ENCODE peak calls at places on chromosome 17, in six cellular contexts. I is foreskin fibroblast, R is psoas muscle, K is fibroblast of villous mesenchyme, G is NB4, E is cardiac fibroblast. H is an unnamed sample.

GRCh38 chr17:54694287-54694887 is 206.3 kb upstream of the TOM1L1 start:
- DNase-seq in E (no peak), G (no peak), R (no peak), I (no peak), K (no peak), H (no peak)

GRCh38 chr17:27424516-27424915 is 31.7 kb upstream of the KSR1 start:
- DNase-seq in K (no peak), I (no peak), E (no peak), G (no peak), R (no peak), H (no peak)

GRCh38 chr17:49878931-49879330 is 31.1 kb upstream of the TAC4 start:
- DNase-seq in G (no peak), K (no peak), R (no peak), I (no peak), E (no peak), H (no peak)

GRCh38 chr17:64166876-64167275 is 36.9 kb upstream of the ERN1 start:
- DNase-seq in G (no peak), I (no peak), E (no peak), K (no peak), R (no peak), H (no peak)

GRCh38 chr17:67606896-67607604 is 110.7 kb upstream of the NOL11 start:
- DNase-seq in K (no peak), G (no peak), E (no peak), I (no peak), R (no peak), H (no peak)

GRCh38 chr17:50047488-50048126 is 8.3 kb upstream of the ITGA3 start:
- DNase-seq in I (peak), R (no peak), G (peak), K (peak), E (peak), H (no peak)

GRCh38 chr17:12510535-12510934 is 155.2 kb upstream of the MYOCD start:
- DNase-seq in E (peak), I (peak), G (no peak), R (no peak), K (peak), H (peak)

GRCh38 chr17:75036643-75037268 is 10.0 kb downstream of the ATP5PD start:
- DNase-seq in K (peak), G (no peak), R (peak), I (peak), E (peak), H (peak)

GRCh38 chr17:68368387-68368786 is 77.1 kb downstream of the ARSG start:
- DNase-seq in E (no peak), I (no peak), K (no peak), G (no peak), R (no peak), H (peak)

GRCh38 chr17:51036084-51036483 is 84.6 kb downstream of the SPAG9 start:
- DNase-seq in I (no peak), K (no peak), E (no peak), R (no peak), G (peak), H (no peak)

GRCh38 chr17:28745777-28746473 is 2.1 kb downstream of the TRAF4 start:
- DNase-seq in E (no peak), K (no peak), R (no peak), I (peak), G (no peak), H (no peak)

GRCh38 chr17:41962768-41963434 is 3.7 kb upstream of the CNP start:
- DNase-seq in G (peak), R (peak), E (peak), K (peak), I (peak), H (peak)

GRCh38 chr17:40485851-40486512 is 15.4 kb downstream of the TNS4 start:
- DNase-seq in E (peak), R (peak), I (peak), K (peak), G (peak), H (peak)

GRCh38 chr17:56867948-56868376 is 34.0 kb downstream of the DGKE start:
- DNase-seq in E (peak), K (peak), I (peak), G (no peak), R (no peak), H (peak)

GRCh38 chr17:17363638-17364337 is 60.6 kb downstream of the NT5M start:
- DNase-seq in K (no peak), I (no peak), R (no peak), G (no peak), E (no peak), H (no peak)

GRCh38 chr17:55416470-55417052 is 5.1 kb downstream of the MMD start:
- DNase-seq in I (peak), R (no peak), G (peak), E (peak), K (peak), H (peak)

GRCh38 chr17:40018211-40019121 is 3.2 kb downstream of the CSF3 start:
- DNase-seq in G (no peak), I (peak), R (peak), E (peak), K (no peak), H (peak)

GRCh38 chr17:72134560-72135399 is 14.0 kb downstream of the SOX9 start:
- DNase-seq in I (peak), K (peak), R (no peak), G (no peak), E (no peak), H (no peak)

GRCh38 chr17:75832164-75832651 is 12.0 kb downstream of the UNC13D start:
- DNase-seq in E (peak), K (peak), I (peak), G (peak), R (peak), H (peak)

GRCh38 chr17:81954131-81955057 is 6.6 kb downstream of the NOTUM start:
- DNase-seq in G (no peak), R (no peak), K (no peak), E (no peak), I (no peak), H (no peak)

GRCh38 chr17:42484304-42484703 is 25.6 kb downstream of the ATP6V0A1 start:
- DNase-seq in E (no peak), G (no peak), R (no peak), K (no peak), I (no peak), H (no peak)

GRCh38 chr17:39652635-39653315 is 12.4 kb upstream of the TCAP start:
- DNase-seq in I (peak), R (no peak), E (no peak), G (no peak), K (no peak), H (no peak)

GRCh38 chr17:42183741-42184711 is 1.2 kb downstream of the HCRT start:
- DNase-seq in E (peak), G (peak), I (peak), K (peak), R (peak), H (peak)

GRCh38 chr17:40560592-40561293 is 4.5 kb downstream of the CCR7 start:
- DNase-seq in G (peak), R (no peak), I (peak), K (peak), E (peak), H (peak)

GRCh38 chr17:27995554-27995953 is 46.9 kb upstream of the NLK start:
- DNase-seq in G (no peak), E (peak), R (no peak), K (no peak), I (no peak), H (no peak)

GRCh38 chr17:27807567-27808470 is 7.5 kb upstream of the NOS2 start:
- DNase-seq in R (no peak), G (no peak), E (no peak), I (no peak), K (peak), H (no peak)

DNA sequence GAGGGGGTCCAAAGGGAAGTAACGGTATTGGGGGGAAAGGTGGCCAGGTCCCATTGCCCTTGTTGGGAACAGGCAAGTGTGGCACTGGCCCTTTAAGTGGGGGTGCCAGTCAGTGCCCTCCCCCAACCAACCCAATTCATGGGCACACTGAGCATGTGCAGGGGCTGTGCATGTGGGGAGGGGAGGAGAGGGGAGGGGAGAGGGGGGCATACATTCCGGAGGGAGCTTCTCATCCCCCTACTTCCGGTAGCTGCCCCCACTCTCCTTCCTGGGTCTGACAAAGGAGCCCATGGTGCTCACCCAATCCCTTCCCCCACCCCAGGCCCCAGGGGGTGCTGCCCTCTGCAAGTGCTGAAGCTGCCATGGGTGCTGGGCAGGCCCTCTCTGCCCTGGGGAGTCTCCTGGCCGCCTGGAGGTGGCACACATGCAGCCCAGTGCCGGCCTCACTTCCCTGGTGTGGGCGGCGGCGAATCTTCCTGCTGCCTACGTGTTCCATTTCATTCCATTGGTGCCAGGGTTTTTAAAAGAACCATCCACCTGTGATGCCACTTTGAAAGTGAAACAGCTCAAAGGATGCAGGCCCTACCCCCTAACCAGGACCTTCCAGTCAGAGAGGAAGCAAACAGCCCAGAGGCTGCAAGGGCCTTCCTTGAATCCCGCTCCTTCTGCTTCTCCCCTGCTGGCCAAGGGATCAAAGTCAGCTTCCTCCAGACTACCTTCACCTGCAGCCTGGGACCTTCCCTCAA is 11.0 kb downstream of the HEXIM2 start:
- DNase-seq in I (peak), E (no peak), R (peak), G (peak), K (peak), H (peak)
- TF ChIP-seq CTCF in I (no peak), E (no peak), R (no peak), G (no peak), K (peak), H (no peak)

DNA sequence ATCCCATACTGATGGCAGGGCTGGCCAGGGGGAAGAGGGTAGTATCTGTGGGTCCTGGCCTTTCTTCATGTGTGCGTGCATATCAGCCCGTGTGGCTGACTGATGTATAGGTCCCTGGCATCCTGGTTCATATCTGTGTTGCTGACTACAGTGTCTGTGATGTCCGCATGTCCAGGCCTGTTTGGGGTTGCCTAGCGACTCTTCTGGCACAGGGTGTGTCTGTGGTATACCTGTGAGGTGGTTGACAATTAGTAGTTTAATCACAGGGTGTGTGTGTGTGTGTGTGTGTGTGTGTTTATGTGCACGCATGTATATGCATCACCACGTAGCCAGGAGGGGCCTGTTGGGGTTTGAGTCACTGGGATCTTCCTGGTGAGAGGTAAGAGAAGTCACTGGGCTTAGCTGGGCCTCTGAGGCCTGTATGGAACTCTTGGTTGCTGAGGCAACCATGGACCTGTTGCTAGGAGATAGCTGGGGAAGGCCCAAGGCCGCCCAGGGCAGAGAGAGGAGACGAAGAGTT is 634 bp upstream of the TMEM95 start:
- DNase-seq in I (peak), R (no peak), G (no peak), E (peak), K (peak), H (peak)
- H3K4me3 ChIP-seq in I (peak), R (no peak), G (no peak), E (peak), K (no peak), H (no peak)

GRCh38 chr17:57918017-57918895 is 37.0 kb downstream of the CUEDC1 start:
- DNase-seq in K (peak), E (peak), G (no peak), I (peak), R (no peak), H (peak)

GRCh38 chr17:57914274-57915147 is 40.7 kb downstream of the CUEDC1 start:
- DNase-seq in I (no peak), K (no peak), G (no peak), R (no peak), E (no peak), H (no peak)

GRCh38 chr17:57915980-57916757 is 39.0 kb downstream of the CUEDC1 start:
- DNase-seq in E (no peak), I (peak), G (no peak), K (no peak), R (no peak), H (no peak)

GRCh38 chr17:57915532-57915931 is 39.7 kb downstream of the CUEDC1 start:
- DNase-seq in K (no peak), I (peak), E (no peak), R (no peak), G (no peak), H (no peak)

GRCh38 chr17:57916925-57917858 is 38.0 kb downstream of the CUEDC1 start:
- DNase-seq in G (peak), I (no peak), R (no peak), K (no peak), E (no peak), H (no peak)
- TF ChIP-seq CTCF in G (peak), I (no peak), R (no peak), K (no peak), E (no peak), H (no peak)

GRCh38 chr17:77869665-77870132 is 88.8 kb upstream of the TNRC6C start:
- DNase-seq in I (no peak), R (no peak), K (no peak), E (no peak), G (peak), H (no peak)
- H3K4me3 ChIP-seq in I (no peak), R (no peak), K (no peak), E (no peak), G (no peak), H (no peak)

GRCh38 chr17:77606865-77607210 is 351.7 kb upstream of the TNRC6C start:
- DNase-seq in E (no peak), K (no peak), I (no peak), R (no peak), G (no peak), H (no peak)
- TF ChIP-seq CTCF in E (no peak), K (no peak), I (no peak), R (no peak), G (peak), H (peak)

GRCh38 chr17:80254396-80255241 is 6.0 kb upstream of the RNF213 start:
- DNase-seq in K (peak), R (no peak), E (peak), I (peak), G (peak), H (peak)
- H3K4me3 ChIP-seq in K (no peak), R (no peak), E (no peak), I (no peak), G (no peak), H (no peak)

DNA sequence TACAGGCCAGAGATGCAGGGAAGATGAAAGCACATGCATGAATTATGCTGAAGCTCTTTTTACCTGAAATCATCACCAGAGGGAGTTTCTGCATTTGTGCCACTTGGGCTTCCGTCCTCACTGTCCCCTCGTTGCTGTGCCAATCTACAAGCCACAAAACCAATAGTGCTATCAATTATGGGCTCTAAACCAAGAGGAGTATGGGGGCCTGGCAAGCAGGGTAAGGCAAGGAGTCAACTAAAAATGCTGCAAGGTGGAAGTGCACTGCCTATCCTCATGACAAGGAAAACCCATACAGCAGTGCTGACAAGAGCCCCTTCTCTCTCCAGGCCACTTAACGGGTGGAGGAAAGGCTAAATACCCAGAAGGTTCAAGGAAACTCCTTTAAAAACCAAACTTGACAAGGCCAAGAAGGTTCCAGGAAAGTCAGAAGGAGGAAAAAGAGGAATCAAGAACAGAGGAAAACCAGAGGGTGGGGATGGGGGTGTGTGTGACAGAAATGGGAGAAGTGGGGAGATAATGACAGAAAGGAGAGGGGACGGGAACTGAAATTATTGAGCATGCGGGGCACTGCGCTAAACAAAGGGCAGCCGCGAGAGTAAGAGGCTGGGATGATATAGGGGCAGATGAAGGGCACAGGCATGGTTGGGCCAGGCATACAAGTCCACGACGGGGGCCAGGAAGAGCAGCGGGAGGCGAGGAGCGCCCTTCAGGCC is 674 bp downstream of the C17orf75 start:
- DNase-seq in R (no peak), G (peak), K (no peak), I (peak), E (peak), H (peak)
- TF ChIP-seq CTCF in R (no peak), G (peak), K (peak), I (no peak), E (no peak), H (peak)

GRCh38 chr17:2798188-2798587 is 1.9 kb downstream of the RAP1GAP2 start:
- DNase-seq in I (no peak), E (no peak), R (no peak), K (no peak), G (no peak), H (no peak)

GRCh38 chr17:2795412-2796163 is 650 bp upstream of the RAP1GAP2 start:
- DNase-seq in E (no peak), G (no peak), I (no peak), K (no peak), R (no peak), H (no peak)

GRCh38 chr17:2797632-2798031 is 1.4 kb downstream of the RAP1GAP2 start:
- DNase-seq in G (no peak), I (no peak), R (no peak), E (no peak), K (no peak), H (no peak)

GRCh38 chr17:2797226-2797625 is 988 bp downstream of the RAP1GAP2 start:
- DNase-seq in E (no peak), K (no peak), G (peak), R (no peak), I (no peak), H (no peak)

GRCh38 chr17:2796164-2797140 is at the start of gene RAP1GAP2:
- DNase-seq in R (peak), I (no peak), E (no peak), G (peak), K (no peak), H (no peak)
- H3K4me3 ChIP-seq in R (peak), I (no peak), E (no peak), G (peak), K (no peak), H (no peak)

H was measured in choroid plexus epithelial cell.